ENCODE peak calls at places on chromosome 7, in five cellular contexts. One of them, this sample, is unnamed.

GRCh38 chr7:134034652-134035051 is 92.5 kb upstream of the LRGUK start:
- DNase-seq in right lobe of liver: no peak
- DNase-seq in cardiac muscle cell: no peak
- DNase-seq in PC-3: peak
- DNase-seq in Peyer's patch: no peak
- DNase-seq in this sample: no peak

GRCh38 chr7:158614695-158615094 is 27.1 kb upstream of the PTPRN2 start:
- DNase-seq in right lobe of liver: no peak
- DNase-seq in cardiac muscle cell: no peak
- DNase-seq in PC-3: peak
- DNase-seq in Peyer's patch: no peak
- DNase-seq in this sample: no peak

GRCh38 chr7:140564643-140565042 is 76.0 kb downstream of the DENND2A start:
- DNase-seq in right lobe of liver: no peak
- DNase-seq in cardiac muscle cell: no peak
- DNase-seq in PC-3: peak
- DNase-seq in Peyer's patch: no peak
- DNase-seq in this sample: no peak

GRCh38 chr7:81231203-81231922 is 312.5 kb upstream of the SEMA3C start:
- DNase-seq in right lobe of liver: no peak
- DNase-seq in cardiac muscle cell: peak
- DNase-seq in PC-3: no peak
- DNase-seq in Peyer's patch: no peak
- DNase-seq in this sample: no peak

GRCh38 chr7:105185290-105186010 is 171.4 kb downstream of the KMT2E start:
- DNase-seq in right lobe of liver: no peak
- DNase-seq in cardiac muscle cell: no peak
- DNase-seq in PC-3: no peak
- DNase-seq in Peyer's patch: no peak
- DNase-seq in this sample: no peak

GRCh38 chr7:2956076-2956475 is 87.6 kb downstream of the CARD11 start:
- DNase-seq in right lobe of liver: no peak
- DNase-seq in cardiac muscle cell: no peak
- DNase-seq in PC-3: no peak
- DNase-seq in Peyer's patch: no peak
- DNase-seq in this sample: no peak

GRCh38 chr7:94195201-94195600 is 191.0 kb upstream of the BET1 start:
- DNase-seq in right lobe of liver: no peak
- DNase-seq in cardiac muscle cell: no peak
- DNase-seq in PC-3: no peak
- DNase-seq in Peyer's patch: no peak
- DNase-seq in this sample: no peak

GRCh38 chr7:24496031-24496430 is 77.2 kb upstream of the PALS2 start:
- DNase-seq in right lobe of liver: no peak
- DNase-seq in cardiac muscle cell: no peak
- DNase-seq in PC-3: no peak
- DNase-seq in Peyer's patch: no peak
- DNase-seq in this sample: no peak

GRCh38 chr7:64651632-64652165 is 14.2 kb upstream of the ZNF107 start:
- DNase-seq in right lobe of liver: no peak
- DNase-seq in cardiac muscle cell: no peak
- DNase-seq in PC-3: no peak
- DNase-seq in Peyer's patch: no peak
- DNase-seq in this sample: no peak

GRCh38 chr7:112624416-112624815 is 143.6 kb downstream of the LSMEM1 start:
- DNase-seq in right lobe of liver: no peak
- DNase-seq in cardiac muscle cell: no peak
- DNase-seq in PC-3: no peak
- DNase-seq in Peyer's patch: no peak
- DNase-seq in this sample: no peak

GRCh38 chr7:21784989-21785388 is 160.7 kb downstream of the CDCA7L start:
- DNase-seq in right lobe of liver: no peak
- DNase-seq in cardiac muscle cell: no peak
- DNase-seq in PC-3: no peak
- DNase-seq in Peyer's patch: no peak
- DNase-seq in this sample: no peak

GRCh38 chr7:67771840-67772605 is 775.4 kb downstream of the TYW1 start:
- DNase-seq in right lobe of liver: no peak
- DNase-seq in cardiac muscle cell: no peak
- DNase-seq in PC-3: no peak
- DNase-seq in Peyer's patch: no peak
- DNase-seq in this sample: no peak

GRCh38 chr7:74007260-74007567 is 20.8 kb upstream of the ELN start:
- DNase-seq in right lobe of liver: no peak
- DNase-seq in cardiac muscle cell: no peak
- DNase-seq in PC-3: no peak
- DNase-seq in Peyer's patch: no peak
- DNase-seq in this sample: no peak

GRCh38 chr7:144547888-144548287 is 144.4 kb upstream of the NOBOX start:
- DNase-seq in right lobe of liver: no peak
- DNase-seq in cardiac muscle cell: no peak
- DNase-seq in PC-3: no peak
- DNase-seq in Peyer's patch: no peak
- DNase-seq in this sample: no peak

GRCh38 chr7:158505683-158506082 is 81.9 kb downstream of the PTPRN2 start:
- DNase-seq in right lobe of liver: no peak
- DNase-seq in cardiac muscle cell: no peak
- DNase-seq in PC-3: no peak
- DNase-seq in Peyer's patch: no peak
- DNase-seq in this sample: no peak

GRCh38 chr7:103391150-103391549 is 43.7 kb downstream of the PSMC2 start:
- DNase-seq in right lobe of liver: no peak
- DNase-seq in cardiac muscle cell: no peak
- DNase-seq in PC-3: peak
- DNase-seq in Peyer's patch: no peak
- DNase-seq in this sample: no peak

GRCh38 chr7:103387267-103387666 is 39.8 kb downstream of the PSMC2 start:
- DNase-seq in right lobe of liver: no peak
- DNase-seq in cardiac muscle cell: peak
- DNase-seq in PC-3: no peak
- DNase-seq in Peyer's patch: no peak
- DNase-seq in this sample: no peak

GRCh38 chr7:103388469-103389140 is 41.2 kb downstream of the PSMC2 start:
- DNase-seq in right lobe of liver: peak
- DNase-seq in cardiac muscle cell: no peak
- DNase-seq in PC-3: no peak
- DNase-seq in Peyer's patch: no peak
- DNase-seq in this sample: no peak

GRCh38 chr7:103391976-103392375 is 44.5 kb downstream of the PSMC2 start:
- DNase-seq in right lobe of liver: no peak
- DNase-seq in cardiac muscle cell: no peak
- DNase-seq in PC-3: peak
- DNase-seq in Peyer's patch: no peak
- DNase-seq in this sample: no peak

DNA sequence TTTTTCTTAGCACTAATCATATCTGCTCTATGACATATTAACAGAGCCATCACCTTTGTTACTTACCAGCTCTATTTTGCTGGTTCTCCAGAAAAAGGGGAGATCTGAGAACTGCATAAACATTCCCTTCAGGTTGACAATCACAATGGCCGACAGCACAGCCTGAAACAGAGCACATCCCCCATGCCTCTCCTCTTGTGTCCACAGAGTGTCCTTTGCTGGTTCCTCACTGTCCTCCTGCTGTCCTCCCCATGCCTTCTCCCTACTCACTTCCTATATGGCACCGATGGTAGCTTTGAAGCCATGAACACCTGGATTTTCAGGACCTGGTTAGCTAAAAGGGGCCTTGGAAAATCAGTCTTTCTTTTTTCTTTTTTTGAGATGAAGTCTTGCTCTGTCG is 41.8 kb downstream of the PSMC2 start:
- DNase-seq in right lobe of liver: no peak
- DNase-seq in cardiac muscle cell: no peak
- DNase-seq in PC-3: no peak
- DNase-seq in Peyer's patch: no peak
- DNase-seq in this sample: no peak
- H3K27ac ChIP-seq in right lobe of liver: peak
- H3K27ac ChIP-seq in cardiac muscle cell: no peak
- H3K27ac ChIP-seq in PC-3: no peak
- H3K27ac ChIP-seq in Peyer's patch: no peak
- H3K27ac ChIP-seq in this sample: no peak

DNA sequence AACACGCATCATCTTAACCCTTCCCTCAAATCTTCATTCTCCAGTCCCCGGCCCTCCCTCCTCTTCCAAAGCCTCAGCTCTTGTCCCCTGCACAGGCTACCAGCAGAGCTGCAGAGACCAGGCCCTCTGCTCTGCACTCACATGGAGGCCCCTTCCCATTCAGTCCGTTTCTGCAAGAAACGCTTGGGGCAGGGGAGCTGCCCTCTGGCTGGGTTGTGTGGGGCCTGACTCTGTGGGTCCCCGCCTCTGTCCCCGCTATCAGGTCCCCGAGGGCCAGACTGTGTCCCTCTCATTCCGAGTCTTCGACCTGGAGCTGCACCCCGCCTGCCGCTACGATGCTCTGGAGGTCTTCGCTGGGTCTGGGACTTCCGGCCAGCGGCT is 1.5 kb downstream of the PCOLCE start:
- DNase-seq in right lobe of liver: no peak
- DNase-seq in cardiac muscle cell: peak
- DNase-seq in PC-3: no peak
- DNase-seq in Peyer's patch: no peak
- DNase-seq in this sample: no peak
- H3K4me3 ChIP-seq in right lobe of liver: peak
- H3K4me3 ChIP-seq in cardiac muscle cell: peak
- H3K4me3 ChIP-seq in PC-3: peak
- H3K4me3 ChIP-seq in Peyer's patch: peak
- H3K4me3 ChIP-seq in this sample: peak

DNA sequence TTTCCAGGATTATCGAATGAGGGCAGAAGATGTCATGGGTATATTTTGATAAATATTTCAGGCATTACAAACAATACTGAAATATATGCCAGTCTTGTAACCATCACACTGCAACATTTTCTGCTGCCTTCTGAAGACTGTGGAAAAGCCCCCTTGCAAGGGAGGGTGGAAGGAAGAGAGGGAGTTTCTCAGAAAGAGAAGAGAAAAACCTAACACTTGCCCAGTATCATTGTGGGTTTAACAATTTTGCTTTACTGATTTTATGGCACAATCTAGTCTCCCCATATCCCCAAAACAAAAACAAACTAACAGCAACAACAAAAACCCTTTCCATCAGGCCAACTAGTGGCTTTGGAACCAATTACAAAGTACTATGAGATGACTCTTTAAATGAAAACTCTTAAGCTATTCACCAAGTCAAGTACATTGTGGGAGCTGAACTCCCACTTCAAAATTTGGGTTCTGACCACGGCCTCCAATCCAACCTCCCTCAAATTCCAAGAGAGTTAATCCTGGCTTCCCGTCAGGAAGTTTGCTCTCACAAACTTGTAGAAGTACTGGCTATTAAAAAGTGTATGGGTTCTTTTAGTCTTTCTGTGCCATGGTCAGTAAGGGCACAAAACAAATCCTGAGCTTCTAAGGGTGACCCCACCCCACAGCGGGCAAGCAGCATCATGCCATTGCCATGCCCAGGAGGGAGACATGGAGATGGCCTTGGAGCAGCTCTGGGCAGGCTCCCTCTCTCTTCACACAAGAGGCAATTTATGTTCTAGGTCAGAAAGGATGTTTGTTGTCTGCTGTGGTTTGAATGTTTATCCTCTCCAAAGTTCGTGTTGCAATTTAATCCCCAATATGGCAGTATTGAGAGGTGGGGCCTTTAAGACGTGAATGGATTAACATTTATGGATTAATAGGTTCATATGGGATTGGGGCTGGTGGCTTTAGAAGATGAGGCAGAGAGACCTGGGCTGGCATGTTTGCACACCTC is 96.3 kb downstream of the JAZF1 start:
- DNase-seq in right lobe of liver: no peak
- DNase-seq in cardiac muscle cell: no peak
- DNase-seq in PC-3: no peak
- DNase-seq in Peyer's patch: no peak
- DNase-seq in this sample: no peak
- H3K27ac ChIP-seq in right lobe of liver: peak
- H3K27ac ChIP-seq in cardiac muscle cell: no peak
- H3K27ac ChIP-seq in PC-3: no peak
- H3K27ac ChIP-seq in Peyer's patch: peak
- H3K27ac ChIP-seq in this sample: no peak

GRCh38 chr7:38367301-38367700 is 93.9 kb upstream of the TARP start:
- DNase-seq in right lobe of liver: no peak
- DNase-seq in cardiac muscle cell: no peak
- DNase-seq in PC-3: no peak
- DNase-seq in Peyer's patch: no peak
- DNase-seq in this sample: no peak
- H3K4me3 ChIP-seq in right lobe of liver: no peak
- H3K4me3 ChIP-seq in cardiac muscle cell: no peak
- H3K4me3 ChIP-seq in PC-3: no peak
- H3K4me3 ChIP-seq in Peyer's patch: no peak
- H3K4me3 ChIP-seq in this sample: no peak

DNA sequence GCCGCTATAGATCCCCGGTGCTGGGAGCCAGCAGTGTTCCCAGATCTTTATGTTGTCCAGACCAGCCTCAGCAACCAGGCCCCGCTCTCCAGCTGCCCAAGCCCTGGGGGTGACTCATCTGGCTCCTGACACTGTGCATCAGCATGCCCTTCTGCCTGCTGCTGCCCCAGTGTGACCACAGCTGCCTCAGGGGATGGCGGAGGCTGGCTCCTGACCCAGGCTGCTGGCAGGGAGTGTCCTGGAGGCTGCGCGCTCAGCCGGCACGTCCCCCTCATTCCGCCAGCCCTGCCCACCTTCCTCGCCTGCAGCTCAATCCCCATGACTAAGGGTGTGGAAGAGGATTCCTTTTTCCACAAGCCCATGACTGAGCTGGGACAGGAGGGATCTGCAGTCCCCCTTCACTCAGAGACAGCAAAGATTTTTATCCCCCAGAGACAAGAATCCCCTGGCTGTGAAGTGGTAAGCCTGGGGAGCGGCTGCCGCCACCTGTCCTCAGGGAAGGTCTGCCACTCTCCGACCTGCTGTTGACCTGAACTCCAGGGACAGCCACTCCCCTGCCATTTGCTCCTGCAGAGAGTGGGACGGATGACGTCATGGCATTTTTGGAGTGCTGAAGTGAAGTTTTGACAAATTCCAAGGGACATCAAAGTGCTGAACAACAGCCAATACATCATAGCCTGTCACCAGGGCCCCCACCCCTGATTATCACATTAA is 182.8 kb upstream of the BMPER start:
- DNase-seq in right lobe of liver: no peak
- DNase-seq in cardiac muscle cell: peak
- DNase-seq in PC-3: peak
- DNase-seq in Peyer's patch: no peak
- DNase-seq in this sample: no peak
- H3K27ac ChIP-seq in right lobe of liver: no peak
- H3K27ac ChIP-seq in cardiac muscle cell: peak
- H3K27ac ChIP-seq in PC-3: peak
- H3K27ac ChIP-seq in Peyer's patch: no peak
- H3K27ac ChIP-seq in this sample: no peak